ENCODE peak calls at places on chromosomes 2 and 18, in six cellular contexts. B is SIG-M5, G is astrocyte of the spinal cord, F is iPS-NIHi11, M is Right ventricle myocardium superior, I is fibroblast of pulmonary artery. L is an unnamed sample.

GRCh38 chr2:189267925-189268579 is 88.5 kb upstream of the COL5A2 start:
- DNase-seq in G (peak; percentile 90), M (no peak), F (no peak), I (peak; percentile 72), B (no peak), L (no peak)

GRCh38 chr2:106885981-106886915 is at the start of gene ST6GAL2:
- DNase-seq in B (no peak), F (peak; percentile 69), G (peak; percentile 37), M (peak; percentile 42), I (no peak), L (no peak)

GRCh38 chr2:151973901-151974199 is 125.0 kb downstream of the CACNB4 start:
- DNase-seq in B (no peak), M (peak; percentile 42), G (peak; percentile 38), I (peak; percentile 8), F (peak; percentile 66), L (no peak)

GRCh38 chr2:129698593-129698992 is 280.9 kb upstream of the RAB6C start:
- DNase-seq in M (no peak), B (no peak), F (no peak), I (no peak), G (no peak), L (no peak)

GRCh38 chr2:105769504-105769903 is 24.8 kb downstream of the NCK2 start:
- DNase-seq in G (peak; percentile 16), F (peak; percentile 45), B (no peak), M (no peak), I (no peak), L (peak; percentile 45)

GRCh38 chr2:170142502-170142901 is 35.4 kb upstream of the MYO3B start:
- DNase-seq in I (no peak), B (no peak), G (no peak), M (no peak), F (no peak), L (no peak)

GRCh38 chr18:68024716-68025115 is 508.2 kb upstream of the DSEL start:
- DNase-seq in M (no peak), G (no peak), F (no peak), B (no peak), I (peak; percentile 30), L (no peak)

GRCh38 chr18:63905361-63905760 is 2.4 kb upstream of the SERPINB10 start:
- DNase-seq in I (no peak), B (peak; percentile 34), F (no peak), M (no peak), G (no peak), L (no peak)

GRCh38 chr2:133456971-133457370 is 111.3 kb downstream of the NCKAP5 start:
- DNase-seq in G (no peak), B (no peak), M (no peak), F (no peak), I (no peak), L (no peak)

GRCh38 chr2:197982565-197982964 is 178.2 kb downstream of the PLCL1 start:
- DNase-seq in G (no peak), B (no peak), F (no peak), I (no peak), M (no peak), L (no peak)

GRCh38 chr2:47008381-47009280 is 93.0 kb upstream of the MCFD2 start:
- DNase-seq in B (no peak), G (peak; percentile 79), I (peak; percentile 56), F (peak; percentile 72), M (peak; percentile 67), L (peak; percentile 38)

GRCh38 chr18:10475633-10476388 is 21.4 kb downstream of the APCDD1 start:
- DNase-seq in I (no peak), M (no peak), B (no peak), G (no peak), F (no peak), L (no peak)

GRCh38 chr2:20224716-20225293 is at the start of gene SDC1:
- DNase-seq in I (peak; percentile 40), B (no peak), M (peak; percentile 59), G (peak; percentile 57), F (peak; percentile 72), L (peak; percentile 22)

GRCh38 chr2:9107168-9108025 is 99.2 kb upstream of the ASAP2 start:
- DNase-seq in F (no peak), G (no peak), B (no peak), I (no peak), M (no peak), L (no peak)

GRCh38 chr2:212157011-212157410 is 381.6 kb downstream of the ERBB4 start:
- DNase-seq in G (peak; percentile 56), B (no peak), I (peak; percentile 13), M (no peak), F (no peak), L (peak; percentile 15)

GRCh38 chr2:173854840-173855239 is 110.3 kb downstream of the SP3 start:
- DNase-seq in F (no peak), M (no peak), G (peak; percentile 48), B (no peak), I (peak; percentile 42), L (peak; percentile 35)

GRCh38 chr18:43271593-43272432 is 5.5 kb downstream of the SYT4 start:
- DNase-seq in B (no peak), I (peak; percentile 79), F (peak; percentile 31), G (peak; percentile 75), M (no peak), L (peak; percentile 57)

GRCh38 chr18:66819235-66819634 is 215.3 kb upstream of the CDH19 start:
- DNase-seq in G (no peak), F (no peak), B (no peak), M (no peak), I (no peak), L (no peak)